ENCODE peak calls at places on chromosomes 3 and 15, in ten cellular contexts. N, Q, H, K, J, P, Y, M, S and V are unnamed samples.

GRCh38 chr3:139937674-139938279 is 2.8 kb downstream of the CLSTN2 start:
- DNase-seq in N (peak; percentile 58), M (no peak), P (peak; percentile 37), H (peak; percentile 42), Q (peak; percentile 47), K (peak; percentile 19), S (no peak), J (peak; percentile 66), Y (peak; percentile 53), V (peak; percentile 35)

GRCh38 chr3:99410789-99411311 is 227.5 kb upstream of the COL8A1 start:
- DNase-seq in M (no peak), P (no peak), J (peak; percentile 94), Y (peak; percentile 91), H (no peak), N (peak; percentile 24), S (peak; percentile 48), K (no peak), Q (peak; percentile 51), V (peak; percentile 87)

GRCh38 chr15:56946150-56946549 is 27.7 kb downstream of the TCF12 start:
- DNase-seq in Q (no peak), N (no peak), M (no peak), J (no peak), S (no peak), Y (no peak), P (no peak), K (no peak), H (no peak), V (no peak)

GRCh38 chr15:82873000-82873680 is 63.7 kb downstream of the WHAMM start:
- DNase-seq in J (no peak), Y (no peak), Q (no peak), N (no peak), P (no peak), K (no peak), H (no peak), M (no peak), S (no peak), V (no peak)

GRCh38 chr3:192916455-192917257 is 1.0 kb downstream of the MB21D2 start:
- DNase-seq in N (peak; percentile 74), J (peak; percentile 78), Y (peak; percentile 51), P (peak; percentile 81), M (peak; percentile 77), H (peak; percentile 60), K (no peak), Q (peak; percentile 77), S (no peak), V (peak; percentile 85)

GRCh38 chr3:94032187-94032586 is 3.8 kb upstream of the STX19 start:
- DNase-seq in J (no peak), P (no peak), Q (no peak), N (peak; percentile 9), M (no peak), K (no peak), Y (no peak), S (no peak), H (no peak), V (no peak)

GRCh38 chr3:185815391-185816282 is 9.2 kb downstream of the IGF2BP2 start:
- DNase-seq in H (no peak), P (no peak), M (no peak), S (no peak), Q (no peak), J (peak; percentile 45), K (no peak), Y (no peak), N (no peak), V (no peak)

GRCh38 chr3:9422712-9423424 is 25.5 kb downstream of the SETD5 start:
- DNase-seq in P (peak; percentile 90), M (peak; percentile 52), J (peak; percentile 99), Y (peak; percentile 98), Q (peak; percentile 97), S (peak; percentile 91), N (peak; percentile 99), H (peak; percentile 79), K (peak; percentile 91), V (peak; percentile 95)

GRCh38 chr15:77633134-77633912 is 611 bp upstream of the LINGO1 start:
- DNase-seq in M (peak; percentile 91), Y (peak; percentile 70), J (peak; percentile 82), N (peak; percentile 72), K (peak; percentile 74), H (peak; percentile 91), S (peak; percentile 21), Q (peak; percentile 72), P (peak; percentile 86), V (peak; percentile 69)

GRCh38 chr3:32238027-32238815 is at the start of gene CMTM8:
- DNase-seq in Q (peak; percentile 37), N (no peak), M (peak; percentile 76), S (no peak), K (no peak), Y (no peak), H (no peak), J (peak; percentile 24), P (peak; percentile 56), V (peak; percentile 72)

DNA sequence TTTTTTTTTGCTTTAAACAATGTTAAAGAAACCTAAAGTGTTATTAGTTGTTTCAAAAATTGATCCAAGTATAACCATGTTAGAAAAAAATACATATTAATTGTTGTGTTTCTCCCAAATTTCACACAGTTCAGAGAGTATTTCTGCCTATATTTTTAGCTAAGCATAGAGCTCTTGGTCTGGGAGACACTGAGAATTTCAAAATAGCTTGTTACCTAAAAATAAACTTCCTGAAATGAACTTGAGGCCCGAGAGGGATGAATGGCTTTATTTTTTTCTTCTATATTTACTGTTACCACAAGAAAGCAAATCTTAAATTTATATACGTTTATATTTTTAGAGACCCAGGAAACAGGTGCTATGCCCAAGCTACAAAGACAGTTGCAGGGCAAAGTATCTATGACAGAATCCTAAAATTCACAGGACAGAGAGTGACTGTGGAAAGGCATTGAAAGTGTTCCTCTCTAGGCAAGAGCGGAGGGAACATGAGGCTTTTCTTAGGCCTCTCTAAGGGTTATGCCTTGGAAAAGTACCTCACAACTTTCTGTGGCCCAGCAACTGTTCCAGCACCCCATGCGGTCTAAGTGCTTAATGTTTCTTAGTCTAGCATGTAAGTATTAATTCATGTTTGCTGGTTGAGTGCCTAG is 36.4 kb downstream of the TGFBR2 start:
- DNase-seq in N (no peak), J (no peak), S (no peak), H (no peak), M (no peak), P (no peak), K (no peak), Y (no peak), Q (no peak), V (no peak)
- H3K4me3 ChIP-seq in N (no peak overlapping the region), J (no peak overlapping the region), S (no peak overlapping the region), H (no peak overlapping the region), M (no peak overlapping the region), P (no peak overlapping the region), K (no peak overlapping the region), Y (no peak overlapping the region), Q (no peak overlapping the region), V (no peak overlapping the region)

GRCh38 chr15:69665641-69666091 is 213.0 kb downstream of the RPLP1 start:
- DNase-seq in P (no peak), S (no peak), K (no peak), H (no peak), M (no peak), J (peak; percentile 4), Y (no peak), N (no peak), Q (no peak), V (no peak)

GRCh38 chr15:69668963-69669362 is 216.3 kb downstream of the RPLP1 start:
- DNase-seq in S (no peak), J (no peak), Y (no peak), K (no peak), P (no peak), Q (no peak), M (no peak), H (no peak), N (no peak), V (no peak)

GRCh38 chr15:69668049-69668705 is 215.6 kb downstream of the RPLP1 start:
- DNase-seq in Y (no peak), S (no peak), N (no peak), J (no peak), K (no peak), H (no peak), Q (no peak), M (no peak), P (no peak), V (no peak)

GRCh38 chr15:69666441-69666882 is 213.8 kb downstream of the RPLP1 start:
- DNase-seq in P (peak; percentile 27), M (peak; percentile 59), K (no peak), H (no peak), J (peak; percentile 74), S (no peak), N (peak; percentile 8), Q (peak; percentile 10), Y (peak; percentile 37), V (no peak)

DNA sequence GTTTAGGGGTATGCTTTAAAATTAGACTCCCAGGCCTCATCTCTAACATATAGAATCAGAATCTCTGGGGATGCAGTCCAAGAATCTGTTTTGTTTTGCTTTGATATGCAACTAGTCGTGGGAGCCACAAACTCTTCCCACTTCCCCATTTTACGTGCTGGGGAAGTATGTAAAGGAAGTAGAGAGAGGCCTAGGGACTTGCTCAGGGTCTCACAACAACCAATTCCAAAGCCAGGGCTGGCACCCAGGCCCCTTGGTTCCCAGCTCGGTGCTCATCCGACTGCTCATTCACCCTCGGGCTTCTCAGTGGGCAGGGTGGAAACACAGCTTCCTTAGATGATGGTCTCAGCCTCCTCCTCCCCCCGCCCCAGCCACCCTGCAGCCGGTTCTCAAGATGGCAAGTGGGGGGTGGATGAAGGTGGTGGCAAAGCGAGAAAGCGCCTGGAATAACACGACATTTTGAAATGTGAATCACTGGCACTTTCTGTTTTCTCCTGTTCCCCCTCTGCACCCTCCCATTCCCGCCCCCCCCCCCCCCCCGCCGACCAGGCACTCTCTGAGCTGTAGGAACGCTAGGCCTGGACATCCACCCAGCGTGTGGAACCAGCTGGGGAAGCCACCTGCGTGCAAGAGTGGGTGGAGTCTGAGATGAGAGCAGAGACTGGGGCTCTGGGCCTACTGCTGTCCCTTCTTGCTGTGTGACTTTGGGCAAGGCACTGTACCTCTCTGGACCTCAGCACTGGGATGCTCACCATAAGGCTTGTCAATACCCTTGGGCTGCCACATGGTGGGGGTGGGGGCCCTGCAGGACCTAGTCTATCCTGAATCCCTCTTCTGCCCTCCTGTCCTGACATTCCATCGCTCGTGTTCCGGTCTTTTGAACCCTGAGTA is 214.5 kb downstream of the RPLP1 start:
- DNase-seq in M (peak; percentile 52), H (peak; percentile 53), P (peak; percentile 20), N (no peak), J (no peak), Y (no peak), K (no peak), Q (no peak), S (no peak), V (no peak)
- TF ChIP-seq CTCF in M (no peak), H (no peak), P (no peak), N (no peak), J (no peak), Y (no peak), K (no peak), Q (no peak), S (no peak), V (no peak)

DNA sequence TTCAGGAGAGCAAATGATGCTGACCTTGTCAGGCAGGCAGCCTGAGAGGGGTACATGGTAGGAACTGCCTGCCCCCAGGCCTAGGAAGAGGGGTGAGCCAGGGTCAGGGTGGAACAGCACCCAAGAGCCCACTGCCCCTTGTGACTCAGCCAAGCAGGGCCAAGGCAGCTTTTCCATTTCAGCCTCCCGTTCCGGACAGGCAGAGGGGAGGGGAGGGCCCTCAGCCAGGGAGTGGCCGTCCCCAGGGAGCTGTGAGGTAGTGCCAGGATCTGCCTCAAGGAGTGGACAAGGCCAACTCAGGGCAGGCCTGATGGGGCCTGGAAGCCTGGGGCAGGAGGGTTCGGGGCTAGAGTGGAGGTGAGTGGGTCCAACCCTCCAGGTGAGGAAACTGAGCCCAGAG is 5.1 kb upstream of the ANKRD63 start:
- DNase-seq in J (peak; percentile 33), K (no peak), Y (no peak), N (peak; percentile 25), H (no peak), P (no peak), Q (no peak), S (no peak), M (no peak), V (no peak)
- H3K4me3 ChIP-seq in J (no peak overlapping the region), K (no peak overlapping the region), Y (no peak overlapping the region), N (no peak overlapping the region), H (no peak overlapping the region), P (no peak overlapping the region), Q (no peak overlapping the region), S (no peak overlapping the region), M (no peak overlapping the region), V (no peak overlapping the region)

GRCh38 chr15:42796955-42797779 is 60.2 kb upstream of the CDAN1 start:
- DNase-seq in K (no peak), S (no peak), P (no peak), Q (peak; percentile 19), Y (peak; percentile 4), J (peak; percentile 46), H (no peak), N (peak; percentile 49), M (no peak), V (peak; percentile 33)
- TF ChIP-seq CTCF in K (peak; percentile 31), S (no peak), P (no peak), Q (no peak), Y (no peak), J (peak; percentile 4), H (no peak), N (peak; percentile 13), M (no peak), V (no peak)